ENCODE peak calls at places on chromosomes 7 and 10, in five cellular contexts. W, S, U, K and V are unnamed samples. For H3K36me3, the result is how much of the 10 kb centered on the place peaks cover.

GRCh38 chr7:137774793-137775201 is 72.0 kb downstream of the DGKI start:
- DNase-seq in U (peak), S (no peak), K (no peak), W (no peak), V (no peak)

GRCh38 chr7:92648082-92648481 is 57.9 kb upstream of the FAM133B start:
- DNase-seq in K (no peak), W (no peak), S (no peak), U (no peak), V (no peak)

GRCh38 chr10:26334932-26335573 is 103.1 kb upstream of the APBB1IP start:
- DNase-seq in S (peak), W (peak), K (peak), U (peak), V (peak)

GRCh38 chr10:21173433-21173963 is 276.4 kb upstream of the NEBL start:
- DNase-seq in U (no peak), S (no peak), W (no peak), K (peak), V (no peak)

GRCh38 chr7:116290740-116291139 is 80.4 kb downstream of the TES start:
- DNase-seq in S (no peak), U (no peak), K (no peak), W (no peak), V (no peak)

GRCh38 chr10:96238889-96239624 is 32.3 kb downstream of the BLNK start:
- DNase-seq in S (no peak), K (no peak), W (no peak), U (no peak), V (no peak)

GRCh38 chr10:86025509-86025908 is 341.1 kb downstream of the GRID1 start:
- DNase-seq in K (no peak), S (no peak), U (no peak), W (no peak), V (no peak)

GRCh38 chr10:48610585-48611093 is 5.8 kb upstream of the ARHGAP22 start:
- DNase-seq in W (no peak), S (no peak), U (no peak), K (no peak), V (no peak)

GRCh38 chr10:122475581-122475980 is 14.2 kb downstream of the HTRA1 start:
- DNase-seq in K (no peak), W (no peak), U (no peak), S (no peak), V (no peak)

GRCh38 chr10:33214174-33214573 is 120.3 kb downstream of the NRP1 start:
- DNase-seq in W (no peak), S (no peak), K (no peak), U (peak), V (no peak)

GRCh38 chr7:157310676-157311185 is 26.1 kb upstream of the DNAJB6 start:
- DNase-seq in W (no peak), K (no peak), S (no peak), U (no peak), V (no peak)

GRCh38 chr7:21354284-21354683 is 73.6 kb upstream of the SP4 start:
- DNase-seq in W (no peak), U (no peak), S (no peak), K (no peak), V (no peak)

GRCh38 chr10:15585303-15585715 is 134.4 kb downstream of the ITGA8 start:
- DNase-seq in U (peak), K (peak), S (peak), W (peak), V (peak)

GRCh38 chr10:70540789-70541360 is 61.7 kb downstream of the PRF1 start:
- DNase-seq in U (no peak), K (no peak), W (no peak), S (no peak), V (no peak)
- H3K36me3 ChIP-seq in U (under half), K (under half), W (under half), S (under half), V (under half)

DNA sequence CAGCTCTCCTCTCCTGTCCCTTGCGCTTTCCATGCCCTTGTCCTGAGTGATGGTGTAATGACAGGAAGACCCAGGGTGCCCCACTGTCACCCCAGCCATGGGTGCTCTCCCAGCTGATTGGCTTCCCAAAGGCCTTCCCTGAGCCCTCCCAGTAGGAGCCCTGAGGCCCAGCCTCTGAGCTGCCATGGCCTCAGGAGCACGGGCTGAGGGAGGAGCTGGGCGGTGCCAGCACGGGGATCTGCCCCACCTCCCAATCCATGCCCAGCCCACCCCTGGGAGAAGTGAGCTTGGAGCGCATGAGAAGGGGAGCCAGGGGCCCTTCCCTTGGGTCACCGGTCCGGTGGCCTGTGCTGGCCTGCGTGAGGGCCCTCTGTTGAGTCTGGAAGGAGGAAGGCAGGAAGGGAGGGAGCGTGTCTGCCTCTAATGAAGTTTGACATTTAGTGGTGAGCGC is 28.4 kb downstream of the GBX1 start:
- DNase-seq in W (no peak), U (no peak), S (no peak), K (no peak), V (no peak)
- H3K36me3 ChIP-seq in W (under half), U (half or more), S (half or more), K (half or more), V (under half)

DNA sequence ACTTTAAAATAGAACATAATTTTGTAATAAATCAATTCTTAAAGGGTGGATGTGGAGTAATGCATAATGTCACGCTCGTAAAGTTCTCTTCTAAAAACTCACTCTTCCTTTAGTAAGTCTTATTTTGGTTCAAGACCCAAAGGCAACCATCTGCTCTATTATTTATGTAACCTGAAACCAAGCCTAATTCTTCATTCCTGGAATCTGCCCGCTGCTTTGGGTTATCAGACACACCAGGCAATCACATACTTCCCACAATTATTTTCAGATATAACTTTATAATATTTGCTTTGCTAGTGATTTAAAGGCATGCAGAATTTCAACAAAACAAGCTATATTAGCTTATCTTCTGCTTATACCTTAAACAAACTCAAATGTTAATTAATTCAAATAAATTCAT is 39.0 kb downstream of the RAB11FIP2 start:
- DNase-seq in U (peak), K (no peak), W (no peak), S (no peak), V (no peak)
- H3K36me3 ChIP-seq in U (under half), K (half or more), W (under half), S (under half), V (under half)

GRCh38 chr10:8214587-8214986 is 160.1 kb downstream of the GATA3 start:
- DNase-seq in K (no peak), U (no peak), W (no peak), S (no peak), V (no peak)
- H3K36me3 ChIP-seq in K (under half), U (under half), W (under half), S (under half), V (under half)

GRCh38 chr10:11988924-11989323 is 53.7 kb downstream of the UPF2 start:
- DNase-seq in W (no peak), U (no peak), K (no peak), S (no peak), V (no peak)

DNA sequence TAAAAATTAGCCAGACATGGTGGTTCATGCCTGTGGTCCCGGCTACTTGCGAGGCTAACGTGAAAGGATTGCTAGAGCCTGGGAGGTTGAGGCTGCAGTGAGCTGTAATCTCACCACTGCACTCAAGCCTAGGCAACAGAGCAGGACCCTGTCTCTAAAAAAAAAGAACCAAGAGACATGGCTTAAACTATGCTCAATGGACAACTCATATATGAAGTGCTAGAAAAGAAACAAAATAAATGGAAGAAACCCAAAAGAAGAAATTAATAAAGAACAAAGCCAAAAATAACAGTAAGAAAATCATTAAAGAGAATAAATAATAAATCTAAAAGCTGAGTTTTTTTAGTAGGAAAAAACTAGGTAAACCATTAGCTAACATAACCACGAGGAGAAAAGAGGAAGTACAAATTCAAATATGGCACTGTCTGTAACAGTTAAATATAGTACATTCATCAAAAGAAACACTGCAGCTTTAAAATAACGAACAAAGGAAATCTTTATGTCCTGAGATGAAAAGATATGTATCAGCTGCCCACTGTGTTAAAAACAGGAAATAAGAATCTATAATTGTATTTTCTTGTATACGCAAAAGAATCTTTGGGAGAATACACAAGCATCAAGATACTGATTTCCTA is 48.7 kb downstream of the UPF2 start:
- DNase-seq in W (no peak), S (no peak), K (no peak), U (peak), V (no peak)
- H3K36me3 ChIP-seq in W (under half), S (under half), K (half or more), U (under half), V (under half)

DNA sequence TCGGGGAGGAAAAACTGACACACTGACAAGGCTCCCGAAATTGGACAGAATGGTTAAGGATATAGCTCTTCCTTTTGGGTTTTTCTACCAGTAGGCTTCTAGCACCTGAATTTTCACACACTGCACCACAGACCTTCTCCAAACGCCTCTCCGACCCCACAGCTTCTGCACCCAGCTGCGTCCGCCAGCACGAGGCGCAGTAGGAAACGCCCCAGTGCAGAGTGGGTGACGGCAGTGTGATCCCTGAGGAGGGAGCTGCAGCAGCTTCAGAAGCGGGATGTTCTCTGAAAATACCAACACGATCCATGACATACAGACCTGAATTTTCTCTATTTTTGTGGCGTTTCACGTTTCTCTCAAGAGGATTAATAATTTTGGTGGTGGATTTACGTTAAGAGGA is 25.9 kb downstream of the HSPB1 start:
- DNase-seq in K (no peak), U (no peak), S (no peak), W (no peak), V (no peak)
- H3K36me3 ChIP-seq in K (half or more), U (under half), S (under half), W (under half), V (under half)

GRCh38 chr10:98418596-98419265 is 3.7 kb upstream of the PYROXD2 start:
- DNase-seq in W (no peak), U (no peak), K (no peak), S (no peak), V (no peak)
- H3K36me3 ChIP-seq in W (under half), U (under half), K (half or more), S (under half), V (under half)

GRCh38 chr7:5210751-5211338 is 20.8 kb downstream of the WIPI2 start:
- DNase-seq in U (no peak), S (no peak), K (no peak), W (no peak), V (no peak)
- H3K36me3 ChIP-seq in U (under half), S (under half), K (half or more), W (under half), V (under half)

GRCh38 chr7:44213206-44213871 is 12.6 kb downstream of the YKT6 start:
- DNase-seq in S (no peak), K (no peak), W (no peak), U (no peak), V (no peak)

GRCh38 chr7:44210107-44210506 is 9.3 kb downstream of the YKT6 start:
- DNase-seq in K (no peak), S (no peak), W (no peak), U (no peak), V (no peak)

GRCh38 chr7:44212581-44213184 is 11.9 kb downstream of the YKT6 start:
- DNase-seq in S (no peak), K (no peak), U (no peak), W (no peak), V (no peak)

GRCh38 chr7:44212018-44212417 is 11.2 kb downstream of the YKT6 start:
- DNase-seq in U (no peak), W (no peak), S (no peak), K (no peak), V (no peak)

GRCh38 chr7:44211126-44211675 is 10.4 kb downstream of the YKT6 start:
- DNase-seq in S (no peak), U (no peak), K (no peak), W (no peak), V (no peak)
- H3K36me3 ChIP-seq in S (half or more), U (half or more), K (half or more), W (half or more), V (under half)